ENCODE peak calls at places on chromosomes 3 and 15, in eight cellular contexts. P is gastrocnemius medialis; U is IMR-90; C is CD8-positive, alpha-beta T cell; B is AG04450; K is lower lobe of right lung; G is cardiac muscle cell; T is heart right ventricle. Q is an unnamed sample.

GRCh38 chr3:14487086-14487485 is 53.1 kb downstream of the GRIP2 start:
- DNase-seq in P (no peak), U (no peak), C (no peak), B (no peak), K (peak), G (no peak), T (no peak), Q (no peak)

GRCh38 chr3:185270262-185270955 is 16.6 kb upstream of the EHHADH start:
- DNase-seq in P (no peak), U (peak), C (no peak), B (no peak), K (no peak), G (peak), T (no peak), Q (peak)

GRCh38 chr15:42137461-42138261 is 18.8 kb downstream of the PLA2G4F start:
- DNase-seq in P (no peak), U (peak), C (no peak), B (no peak), K (no peak), G (peak), T (no peak), Q (peak)

GRCh38 chr3:197456271-197457091 is 99.3 kb downstream of the BDH1 start:
- DNase-seq in P (peak), U (peak), C (peak), B (peak), K (peak), G (peak), T (peak), Q (peak)

GRCh38 chr3:178381555-178381954 is 154.7 kb upstream of the KCNMB2 start:
- DNase-seq in P (no peak), U (peak), C (no peak), B (no peak), K (no peak), G (no peak), T (no peak), Q (peak)

GRCh38 chr3:116815831-116816588 is 106.4 kb downstream of the TUSC7 start:
- DNase-seq in P (no peak), U (peak), C (no peak), B (peak), K (no peak), G (peak), T (no peak), Q (peak)

GRCh38 chr15:63246691-63247464 is 30.5 kb upstream of the APH1B start:
- DNase-seq in P (peak), U (peak), C (no peak), B (no peak), K (no peak), G (peak), T (no peak), Q (peak)

GRCh38 chr3:16357698-16358097 is 92.7 kb downstream of the OXNAD1 start:
- DNase-seq in P (no peak), U (no peak), C (no peak), B (no peak), K (no peak), G (peak), T (peak), Q (no peak)

GRCh38 chr3:105865867-105866350 is 2.9 kb downstream of the CBLB start:
- DNase-seq in P (no peak), U (no peak), C (no peak), B (no peak), K (no peak), G (no peak), T (no peak), Q (no peak)

GRCh38 chr3:63245842-63246241 is 32.3 kb upstream of the SYNPR start:
- DNase-seq in P (no peak), U (no peak), C (no peak), B (no peak), K (no peak), G (no peak), T (no peak), Q (no peak)

GRCh38 chr15:82958638-82959037 is 6.1 kb upstream of the HOMER2 start:
- DNase-seq in P (peak), U (no peak), C (no peak), B (no peak), K (no peak), G (no peak), T (no peak), Q (no peak)

GRCh38 chr3:107523361-107524213 is 825 bp downstream of the BBX start:
- DNase-seq in P (peak), U (peak), C (peak), B (no peak), K (peak), G (peak), T (peak), Q (peak)

GRCh38 chr15:77514635-77515421 is 94.1 kb downstream of the HMG20A start:
- DNase-seq in P (no peak), U (no peak), C (no peak), B (no peak), K (no peak), G (no peak), T (no peak), Q (no peak)

GRCh38 chr3:126782554-126782953 is 78.5 kb downstream of the CHCHD6 start:
- DNase-seq in P (peak), U (peak), C (no peak), B (peak), K (no peak), G (peak), T (no peak), Q (peak)

DNA sequence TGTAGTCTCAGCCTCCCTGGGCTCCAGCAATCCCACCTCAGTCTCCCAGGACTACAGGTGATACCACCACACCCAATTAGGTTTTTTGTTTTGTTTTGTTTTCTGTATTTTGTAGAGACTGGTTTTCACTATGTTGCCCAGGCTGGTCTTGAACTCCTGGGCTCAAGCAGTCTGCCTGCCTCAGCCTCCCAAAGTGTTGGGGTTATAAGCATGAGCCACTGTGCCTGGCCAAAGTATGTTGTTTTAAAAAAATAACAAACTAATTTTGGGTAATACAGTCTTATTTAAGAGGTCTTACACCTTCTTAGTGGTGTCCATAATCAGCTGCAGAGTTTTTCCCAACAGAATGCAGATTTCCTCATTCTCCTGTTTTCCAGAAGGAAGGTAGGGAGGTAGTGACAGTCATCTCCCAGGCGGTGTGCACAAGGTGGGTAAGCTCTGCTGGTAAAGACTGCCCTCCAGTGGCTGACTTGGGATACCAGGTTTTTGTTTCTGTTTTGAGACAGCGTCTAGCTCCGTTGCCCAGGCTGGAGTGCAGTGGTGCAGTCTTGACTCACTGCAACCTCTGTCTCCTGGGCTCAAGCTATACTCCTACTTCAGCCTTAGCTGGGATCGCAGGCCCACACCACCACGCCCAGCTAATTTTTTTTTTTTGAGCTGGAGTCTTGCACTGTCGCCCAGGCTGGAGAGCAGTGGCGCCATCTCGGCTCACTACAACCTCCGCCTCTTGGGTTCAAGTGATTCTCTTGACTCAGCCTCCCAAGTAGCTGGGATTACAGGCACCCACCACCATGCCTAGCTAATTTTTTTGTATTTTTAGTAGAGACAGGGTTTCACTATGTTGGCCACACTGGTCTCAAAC is 58.4 kb downstream of the MAP6D1 start:
- DNase-seq in P (peak), U (peak), C (peak), B (no peak), K (peak), G (peak), T (peak), Q (peak)
- TF ChIP-seq CTCF in P (peak), U (peak), C (peak), B (peak), K (peak), G (peak), T (peak), Q (peak)

GRCh38 chr3:122246214-122246613 is 62.7 kb downstream of the CASR start:
- DNase-seq in P (no peak), U (peak), C (no peak), B (no peak), K (no peak), G (peak), T (no peak), Q (peak)
- H3K4me3 ChIP-seq in P (no peak), U (peak), C (no peak), B (no peak), K (peak), G (no peak), T (peak), Q (peak)

DNA sequence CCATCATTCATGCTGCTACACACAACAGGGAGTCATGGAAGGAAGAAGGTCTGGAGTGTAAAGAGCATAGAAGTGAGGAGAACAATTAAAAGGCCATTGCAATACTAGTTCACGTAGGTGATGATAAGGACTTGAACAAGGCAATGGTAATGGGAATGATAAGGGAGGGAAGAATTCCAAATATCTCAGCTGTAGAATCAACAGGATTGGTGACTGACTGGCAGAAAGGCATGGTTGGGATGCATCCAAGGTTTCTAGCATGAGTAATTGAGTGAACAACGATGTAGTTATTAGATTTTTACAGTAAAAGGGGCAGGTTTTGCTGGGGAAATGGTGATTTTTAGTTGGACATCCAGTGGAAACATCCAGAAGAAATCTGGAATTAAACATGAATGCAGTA is 2.4 kb upstream of the SEC62 start:
- DNase-seq in P (no peak), U (peak), C (no peak), B (no peak), K (no peak), G (peak), T (no peak), Q (no peak)
- TF ChIP-seq CTCF in P (no peak), U (no peak), C (no peak), B (no peak), K (no peak), G (no peak), T (no peak), Q (no peak)

DNA sequence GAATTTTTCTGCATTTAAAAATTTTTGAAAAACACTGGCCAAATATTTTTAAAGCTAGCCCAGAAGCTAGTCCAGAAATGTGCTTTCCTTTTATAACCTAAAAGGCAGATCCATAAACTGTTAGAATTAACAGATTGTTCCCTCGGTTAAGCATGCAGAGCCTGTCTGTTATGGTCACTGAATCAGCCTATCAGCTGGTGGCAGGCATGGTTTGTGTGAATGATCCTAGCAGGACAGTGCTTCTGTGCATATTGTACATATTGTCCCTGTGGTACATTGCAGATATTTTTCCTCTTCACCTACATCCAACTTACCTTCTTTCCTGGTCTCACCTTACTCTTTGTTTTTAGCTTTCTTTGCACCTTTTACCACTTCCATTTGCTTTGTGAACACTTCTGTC is 53.3 kb downstream of the RARB start:
- DNase-seq in P (no peak), U (no peak), C (no peak), B (no peak), K (no peak), G (no peak), T (no peak), Q (no peak)
- H3K4me3 ChIP-seq in P (no peak), U (no peak), C (no peak), B (no peak), K (no peak), G (no peak), T (no peak), Q (no peak)

GRCh38 chr3:71478568-71478967 is 105.0 kb downstream of the FOXP1 start:
- DNase-seq in P (no peak), U (peak), C (peak), B (no peak), K (no peak), G (no peak), T (no peak), Q (no peak)

GRCh38 chr3:71482771-71483170 is 100.8 kb downstream of the FOXP1 start:
- DNase-seq in P (no peak), U (no peak), C (no peak), B (no peak), K (no peak), G (no peak), T (no peak), Q (no peak)

DNA sequence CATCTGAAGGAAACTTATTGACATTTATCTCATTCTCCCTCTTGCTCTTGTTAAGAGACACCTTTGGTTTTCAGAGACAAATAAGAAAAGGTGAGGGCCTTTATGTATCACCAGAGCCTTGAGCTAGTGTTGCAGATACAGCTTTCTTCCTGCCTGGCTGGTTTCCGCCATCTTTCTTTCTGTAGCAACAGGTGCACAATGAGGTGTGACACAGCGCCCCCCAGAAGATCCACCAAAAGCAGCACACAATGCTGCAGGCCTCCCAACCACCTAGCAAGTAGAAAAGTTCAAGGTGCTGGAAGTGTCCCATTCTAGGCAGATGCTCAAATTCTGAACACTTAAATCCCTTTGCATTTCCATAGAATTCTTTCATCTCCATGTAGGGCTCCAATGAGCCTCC is 106.6 kb downstream of the FOXP1 start:
- DNase-seq in P (no peak), U (no peak), C (no peak), B (no peak), K (no peak), G (no peak), T (no peak), Q (no peak)
- TF ChIP-seq CTCF in P (no peak), U (no peak), C (no peak), B (no peak), K (no peak), G (no peak), T (no peak), Q (no peak)

Q was measured in fibroblast of villous mesenchyme.